ENCODE peak calls at places on chromosomes 16 and 17, in eight cellular contexts. One of them, this sample, is unnamed.

GRCh38 chr16:24013733-24014645 is 178.2 kb downstream of the PRKCB start:
- DNase-seq in astrocyte of the cerebellum: no peak
- DNase-seq in transverse colon: peak
- DNase-seq in GM23338: no peak
- DNase-seq in AG09309: no peak
- DNase-seq in testis: no peak
- DNase-seq in GM12864: peak
- DNase-seq in fibroblast of mammary gland: no peak
- DNase-seq in this sample: no peak

GRCh38 chr17:21457051-21458026 is 81.2 kb downstream of the KCNJ12 start:
- DNase-seq in AG09309: peak
- DNase-seq in fibroblast of mammary gland: peak
- DNase-seq in testis: peak
- DNase-seq in transverse colon: peak
- DNase-seq in GM23338: peak
- DNase-seq in astrocyte of the cerebellum: peak
- DNase-seq in GM12864: peak
- DNase-seq in this sample: peak

GRCh38 chr16:391885-392335 is 5.1 kb upstream of the NME4 start:
- DNase-seq in testis: peak
- DNase-seq in fibroblast of mammary gland: peak
- DNase-seq in astrocyte of the cerebellum: peak
- DNase-seq in transverse colon: peak
- DNase-seq in GM23338: peak
- DNase-seq in AG09309: peak
- DNase-seq in GM12864: peak
- DNase-seq in this sample: no peak

GRCh38 chr17:79948406-79948917 is 87.2 kb downstream of the TBC1D16 start:
- DNase-seq in astrocyte of the cerebellum: no peak
- DNase-seq in AG09309: no peak
- DNase-seq in testis: no peak
- DNase-seq in transverse colon: no peak
- DNase-seq in GM23338: no peak
- DNase-seq in fibroblast of mammary gland: no peak
- DNase-seq in GM12864: no peak
- DNase-seq in this sample: no peak

GRCh38 chr17:2853722-2854580 is 57.7 kb downstream of the RAP1GAP2 start:
- DNase-seq in transverse colon: peak
- DNase-seq in GM23338: peak
- DNase-seq in fibroblast of mammary gland: peak
- DNase-seq in astrocyte of the cerebellum: no peak
- DNase-seq in testis: peak
- DNase-seq in AG09309: no peak
- DNase-seq in GM12864: no peak
- DNase-seq in this sample: no peak

GRCh38 chr16:85616608-85617311 is 3.6 kb downstream of the GSE1 start:
- DNase-seq in fibroblast of mammary gland: no peak
- DNase-seq in testis: peak
- DNase-seq in GM23338: no peak
- DNase-seq in GM12864: peak
- DNase-seq in transverse colon: peak
- DNase-seq in astrocyte of the cerebellum: no peak
- DNase-seq in AG09309: no peak
- DNase-seq in this sample: no peak

GRCh38 chr17:37299257-37299985 is 76.4 kb upstream of the C17orf78 start:
- DNase-seq in fibroblast of mammary gland: peak
- DNase-seq in AG09309: no peak
- DNase-seq in GM23338: peak
- DNase-seq in testis: peak
- DNase-seq in transverse colon: no peak
- DNase-seq in GM12864: no peak
- DNase-seq in astrocyte of the cerebellum: no peak
- DNase-seq in this sample: no peak

GRCh38 chr16:9126609-9127008 is 35.2 kb downstream of the HAPSTR1 start:
- DNase-seq in transverse colon: no peak
- DNase-seq in GM23338: no peak
- DNase-seq in fibroblast of mammary gland: no peak
- DNase-seq in astrocyte of the cerebellum: no peak
- DNase-seq in GM12864: no peak
- DNase-seq in testis: no peak
- DNase-seq in AG09309: no peak
- DNase-seq in this sample: no peak

GRCh38 chr17:10857976-10858375 is 20.1 kb upstream of the PIRT start:
- DNase-seq in GM12864: no peak
- DNase-seq in fibroblast of mammary gland: no peak
- DNase-seq in AG09309: no peak
- DNase-seq in testis: no peak
- DNase-seq in transverse colon: no peak
- DNase-seq in GM23338: no peak
- DNase-seq in astrocyte of the cerebellum: no peak
- DNase-seq in this sample: no peak

GRCh38 chr17:83057793-83058477 is 21.5 kb upstream of the METRNL start:
- DNase-seq in astrocyte of the cerebellum: no peak
- DNase-seq in GM12864: no peak
- DNase-seq in transverse colon: no peak
- DNase-seq in fibroblast of mammary gland: no peak
- DNase-seq in testis: no peak
- DNase-seq in AG09309: no peak
- DNase-seq in GM23338: no peak
- DNase-seq in this sample: no peak

GRCh38 chr17:83057397-83057761 is 22.0 kb upstream of the METRNL start:
- DNase-seq in AG09309: no peak
- DNase-seq in GM12864: no peak
- DNase-seq in astrocyte of the cerebellum: no peak
- DNase-seq in fibroblast of mammary gland: no peak
- DNase-seq in transverse colon: no peak
- DNase-seq in testis: no peak
- DNase-seq in GM23338: no peak
- DNase-seq in this sample: no peak

GRCh38 chr17:83056583-83057396 is 22.6 kb upstream of the METRNL start:
- DNase-seq in GM12864: no peak
- DNase-seq in astrocyte of the cerebellum: no peak
- DNase-seq in AG09309: no peak
- DNase-seq in testis: no peak
- DNase-seq in transverse colon: no peak
- DNase-seq in fibroblast of mammary gland: peak
- DNase-seq in GM23338: no peak
- DNase-seq in this sample: no peak

GRCh38 chr17:83054518-83055125 is 24.8 kb upstream of the METRNL start:
- DNase-seq in fibroblast of mammary gland: no peak
- DNase-seq in AG09309: no peak
- DNase-seq in GM23338: no peak
- DNase-seq in testis: no peak
- DNase-seq in transverse colon: no peak
- DNase-seq in astrocyte of the cerebellum: no peak
- DNase-seq in GM12864: no peak
- DNase-seq in this sample: no peak

GRCh38 chr17:83055911-83056582 is 23.4 kb upstream of the METRNL start:
- DNase-seq in GM12864: no peak
- DNase-seq in astrocyte of the cerebellum: peak
- DNase-seq in testis: no peak
- DNase-seq in GM23338: no peak
- DNase-seq in transverse colon: no peak
- DNase-seq in AG09309: peak
- DNase-seq in fibroblast of mammary gland: peak
- DNase-seq in this sample: peak
- H3K4me3 ChIP-seq in GM12864: no peak
- H3K4me3 ChIP-seq in astrocyte of the cerebellum: no peak
- H3K4me3 ChIP-seq in testis: no peak
- H3K4me3 ChIP-seq in GM23338: no peak
- H3K4me3 ChIP-seq in transverse colon: no peak
- H3K4me3 ChIP-seq in AG09309: peak
- H3K4me3 ChIP-seq in fibroblast of mammary gland: peak
- H3K4me3 ChIP-seq in this sample: peak

GRCh38 chr17:54172096-54172495 is 349.4 kb downstream of the KIF2B start:
- DNase-seq in astrocyte of the cerebellum: no peak
- DNase-seq in testis: no peak
- DNase-seq in AG09309: no peak
- DNase-seq in GM12864: no peak
- DNase-seq in GM23338: no peak
- DNase-seq in fibroblast of mammary gland: no peak
- DNase-seq in transverse colon: no peak
- DNase-seq in this sample: no peak

GRCh38 chr17:54177606-54178308 is 355.0 kb downstream of the KIF2B start:
- DNase-seq in GM23338: no peak
- DNase-seq in AG09309: no peak
- DNase-seq in astrocyte of the cerebellum: no peak
- DNase-seq in transverse colon: no peak
- DNase-seq in fibroblast of mammary gland: no peak
- DNase-seq in GM12864: no peak
- DNase-seq in testis: no peak
- DNase-seq in this sample: no peak

DNA sequence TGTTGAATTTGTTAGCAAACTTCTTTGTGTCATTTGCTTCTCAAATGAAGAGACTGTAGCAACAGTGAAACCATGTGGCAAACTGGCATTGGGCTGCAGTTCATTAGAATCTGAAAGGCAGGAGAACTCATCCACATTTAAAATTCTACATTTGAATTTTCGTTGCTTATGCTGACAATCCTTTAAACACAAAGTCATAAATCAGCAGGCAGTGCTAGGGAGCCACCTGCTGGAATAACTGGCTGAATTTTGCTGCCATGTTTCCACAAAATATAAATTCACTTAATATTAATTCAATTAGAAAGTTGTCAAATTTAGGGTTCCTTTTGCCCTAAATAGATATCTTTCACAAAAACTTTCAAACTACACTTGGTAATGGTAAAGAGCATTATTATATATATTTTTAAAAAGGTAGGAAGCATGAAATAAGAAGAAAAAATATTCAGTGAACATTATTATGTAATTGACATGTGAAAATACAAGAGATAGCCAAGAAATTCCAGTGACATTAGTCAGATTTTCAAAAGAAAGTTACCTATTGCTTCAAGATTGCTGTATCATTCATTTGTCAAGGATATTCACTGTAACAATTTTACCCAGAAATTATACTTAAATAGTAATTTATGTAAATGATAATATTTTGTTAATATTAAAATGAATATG is 350.1 kb downstream of the KIF2B start:
- DNase-seq in GM12864: no peak
- DNase-seq in GM23338: peak
- DNase-seq in astrocyte of the cerebellum: peak
- DNase-seq in fibroblast of mammary gland: peak
- DNase-seq in testis: peak
- DNase-seq in transverse colon: no peak
- DNase-seq in AG09309: no peak
- DNase-seq in this sample: no peak
- TF ChIP-seq CTCF in GM12864: no peak
- TF ChIP-seq CTCF in GM23338: peak
- TF ChIP-seq CTCF in astrocyte of the cerebellum: peak
- TF ChIP-seq CTCF in fibroblast of mammary gland: peak
- TF ChIP-seq CTCF in testis: peak
- TF ChIP-seq CTCF in transverse colon: no peak
- TF ChIP-seq CTCF in AG09309: no peak
- TF ChIP-seq CTCF in this sample: peak

GRCh38 chr16:81311762-81312161 is 3.0 kb upstream of the GAN start:
- DNase-seq in testis: no peak
- DNase-seq in GM23338: no peak
- DNase-seq in transverse colon: no peak
- DNase-seq in AG09309: no peak
- DNase-seq in astrocyte of the cerebellum: no peak
- DNase-seq in fibroblast of mammary gland: no peak
- DNase-seq in GM12864: no peak
- DNase-seq in this sample: no peak
- H3K4me3 ChIP-seq in testis: no peak
- H3K4me3 ChIP-seq in GM23338: peak
- H3K4me3 ChIP-seq in transverse colon: no peak
- H3K4me3 ChIP-seq in AG09309: no peak
- H3K4me3 ChIP-seq in astrocyte of the cerebellum: no peak
- H3K4me3 ChIP-seq in fibroblast of mammary gland: no peak
- H3K4me3 ChIP-seq in GM12864: no peak
- H3K4me3 ChIP-seq in this sample: no peak

DNA sequence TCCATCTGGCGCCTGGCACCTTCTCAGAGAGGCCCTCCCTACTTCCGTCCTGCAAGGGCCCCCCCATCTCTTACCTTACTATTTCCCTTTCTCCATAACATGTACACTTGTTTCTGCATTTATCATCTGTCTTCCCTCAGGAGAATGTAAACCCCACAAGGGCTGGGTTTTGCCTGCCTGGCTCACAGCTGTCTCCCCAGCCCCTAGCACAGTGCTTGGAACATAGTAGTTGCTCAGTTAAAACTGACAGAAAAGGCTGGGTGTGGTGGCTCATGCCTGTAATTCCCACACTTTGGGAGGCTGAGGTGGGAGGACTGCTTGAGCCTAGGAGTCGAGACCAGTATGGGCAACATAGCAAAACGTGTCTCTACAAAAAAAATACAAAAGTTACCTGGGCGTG is 5.7 kb upstream of the SNN start:
- DNase-seq in fibroblast of mammary gland: no peak
- DNase-seq in astrocyte of the cerebellum: no peak
- DNase-seq in testis: no peak
- DNase-seq in GM23338: no peak
- DNase-seq in AG09309: no peak
- DNase-seq in GM12864: no peak
- DNase-seq in transverse colon: no peak
- DNase-seq in this sample: no peak
- TF ChIP-seq CTCF in fibroblast of mammary gland: no peak
- TF ChIP-seq CTCF in astrocyte of the cerebellum: no peak
- TF ChIP-seq CTCF in testis: no peak
- TF ChIP-seq CTCF in GM23338: no peak
- TF ChIP-seq CTCF in AG09309: no peak
- TF ChIP-seq CTCF in GM12864: no peak
- TF ChIP-seq CTCF in transverse colon: no peak
- TF ChIP-seq CTCF in this sample: no peak

DNA sequence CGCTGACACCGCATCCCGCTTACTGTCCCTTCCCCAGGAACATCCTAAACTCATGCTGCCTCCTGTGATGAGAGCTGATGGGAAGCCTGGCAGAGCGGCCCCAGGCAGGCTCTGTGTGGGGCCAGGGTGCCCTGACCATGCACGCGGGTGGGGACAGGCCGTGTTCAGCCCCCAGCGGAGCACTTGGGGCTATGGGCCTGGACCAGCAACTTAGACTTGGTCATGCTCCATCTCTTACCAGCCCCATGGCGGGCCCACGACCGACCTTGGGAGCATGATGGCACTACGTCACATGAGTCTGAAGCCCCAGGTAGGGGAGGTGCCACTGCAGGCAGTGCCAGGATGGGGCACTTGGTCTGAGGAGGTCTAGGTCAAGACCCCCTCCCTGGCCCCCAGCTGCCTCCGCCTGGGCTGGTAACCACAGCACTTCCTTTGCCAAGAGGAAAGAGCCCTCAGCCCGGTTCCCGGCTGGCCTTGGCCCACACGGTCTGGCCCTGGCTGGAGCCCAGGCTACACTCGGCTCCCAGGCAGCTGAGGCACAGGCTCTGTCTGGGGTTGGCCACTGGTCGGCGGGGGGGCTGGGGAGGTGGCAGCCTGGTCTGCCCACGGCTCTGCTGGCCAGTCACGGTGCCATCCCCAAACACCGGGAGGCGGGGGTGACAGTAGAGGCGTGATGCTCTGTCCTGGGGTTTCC is 25.7 kb downstream of the BAHCC1 start:
- DNase-seq in fibroblast of mammary gland: no peak
- DNase-seq in GM23338: no peak
- DNase-seq in GM12864: no peak
- DNase-seq in AG09309: no peak
- DNase-seq in astrocyte of the cerebellum: no peak
- DNase-seq in transverse colon: no peak
- DNase-seq in testis: no peak
- DNase-seq in this sample: no peak
- H3K4me3 ChIP-seq in fibroblast of mammary gland: no peak
- H3K4me3 ChIP-seq in GM23338: no peak
- H3K4me3 ChIP-seq in GM12864: no peak
- H3K4me3 ChIP-seq in AG09309: no peak
- H3K4me3 ChIP-seq in astrocyte of the cerebellum: no peak
- H3K4me3 ChIP-seq in transverse colon: no peak
- H3K4me3 ChIP-seq in testis: no peak
- H3K4me3 ChIP-seq in this sample: no peak

GRCh38 chr16:80540516-80541305 is at the start of gene DYNLRB2:
- DNase-seq in fibroblast of mammary gland: peak
- DNase-seq in GM12864: peak
- DNase-seq in GM23338: peak
- DNase-seq in testis: peak
- DNase-seq in astrocyte of the cerebellum: peak
- DNase-seq in transverse colon: peak
- DNase-seq in AG09309: peak
- DNase-seq in this sample: peak
- TF ChIP-seq CTCF in fibroblast of mammary gland: no peak
- TF ChIP-seq CTCF in GM12864: no peak
- TF ChIP-seq CTCF in GM23338: no peak
- TF ChIP-seq CTCF in testis: no peak
- TF ChIP-seq CTCF in astrocyte of the cerebellum: no peak
- TF ChIP-seq CTCF in transverse colon: no peak
- TF ChIP-seq CTCF in AG09309: no peak
- TF ChIP-seq CTCF in this sample: no peak